ENCODE peak calls at places on chromosomes 5 and 9, in eight cellular contexts. One of them, this sample, is unnamed.

GRCh38 chr9:2623046-2623865 is 1.7 kb downstream of the VLDLR start:
- DNase-seq in sigmoid colon: peak
- DNase-seq in HCT116: no peak
- DNase-seq in suprapubic skin: peak
- DNase-seq in stomach: peak
- DNase-seq in HepG2: peak
- DNase-seq in esophagus muscularis mucosa: peak
- DNase-seq in endothelial cell of umbilical vein: peak
- DNase-seq in this sample: no peak

GRCh38 chr9:6467006-6467625 is 54.1 kb downstream of the UHRF2 start:
- DNase-seq in sigmoid colon: no peak
- DNase-seq in suprapubic skin: no peak
- DNase-seq in HCT116: no peak
- DNase-seq in stomach: no peak
- DNase-seq in endothelial cell of umbilical vein: peak
- DNase-seq in HepG2: no peak
- DNase-seq in esophagus muscularis mucosa: no peak
- DNase-seq in this sample: no peak

GRCh38 chr5:140391312-140391711 is 10.3 kb upstream of the ANKHD1 start:
- DNase-seq in HepG2: no peak
- DNase-seq in suprapubic skin: no peak
- DNase-seq in HCT116: no peak
- DNase-seq in esophagus muscularis mucosa: no peak
- DNase-seq in stomach: no peak
- DNase-seq in endothelial cell of umbilical vein: no peak
- DNase-seq in sigmoid colon: no peak
- DNase-seq in this sample: no peak

GRCh38 chr5:200985-201384 is 9.7 kb downstream of the LRRC14B start:
- DNase-seq in endothelial cell of umbilical vein: no peak
- DNase-seq in stomach: no peak
- DNase-seq in esophagus muscularis mucosa: no peak
- DNase-seq in HepG2: no peak
- DNase-seq in sigmoid colon: no peak
- DNase-seq in suprapubic skin: no peak
- DNase-seq in HCT116: no peak
- DNase-seq in this sample: no peak

GRCh38 chr9:81268048-81268447 is 421.3 kb downstream of the TLE1 start:
- DNase-seq in HepG2: no peak
- DNase-seq in sigmoid colon: no peak
- DNase-seq in esophagus muscularis mucosa: no peak
- DNase-seq in suprapubic skin: no peak
- DNase-seq in stomach: no peak
- DNase-seq in endothelial cell of umbilical vein: peak
- DNase-seq in HCT116: no peak
- DNase-seq in this sample: no peak

GRCh38 chr5:166581827-166582226 is 1709.6 kb upstream of the WWC1 start:
- DNase-seq in HepG2: no peak
- DNase-seq in stomach: no peak
- DNase-seq in sigmoid colon: no peak
- DNase-seq in endothelial cell of umbilical vein: no peak
- DNase-seq in esophagus muscularis mucosa: no peak
- DNase-seq in HCT116: no peak
- DNase-seq in suprapubic skin: no peak
- DNase-seq in this sample: no peak

GRCh38 chr5:125491986-125492385 is 745.5 kb upstream of the ZNF608 start:
- DNase-seq in sigmoid colon: no peak
- DNase-seq in endothelial cell of umbilical vein: no peak
- DNase-seq in HCT116: no peak
- DNase-seq in esophagus muscularis mucosa: no peak
- DNase-seq in suprapubic skin: no peak
- DNase-seq in HepG2: no peak
- DNase-seq in stomach: no peak
- DNase-seq in this sample: no peak

GRCh38 chr5:64594025-64594424 is 88.2 kb downstream of the RGS7BP start:
- DNase-seq in HCT116: no peak
- DNase-seq in HepG2: no peak
- DNase-seq in sigmoid colon: no peak
- DNase-seq in suprapubic skin: no peak
- DNase-seq in esophagus muscularis mucosa: no peak
- DNase-seq in endothelial cell of umbilical vein: no peak
- DNase-seq in stomach: no peak
- DNase-seq in this sample: no peak

GRCh38 chr5:53161876-53162275 is 52.3 kb upstream of the MOCS2 start:
- DNase-seq in stomach: no peak
- DNase-seq in HCT116: no peak
- DNase-seq in esophagus muscularis mucosa: no peak
- DNase-seq in endothelial cell of umbilical vein: no peak
- DNase-seq in sigmoid colon: no peak
- DNase-seq in HepG2: no peak
- DNase-seq in suprapubic skin: no peak
- DNase-seq in this sample: no peak

GRCh38 chr9:114080195-114080772 is 2.2 kb upstream of the AMBP start:
- DNase-seq in suprapubic skin: no peak
- DNase-seq in HepG2: no peak
- DNase-seq in HCT116: no peak
- DNase-seq in stomach: no peak
- DNase-seq in sigmoid colon: no peak
- DNase-seq in esophagus muscularis mucosa: no peak
- DNase-seq in endothelial cell of umbilical vein: no peak
- DNase-seq in this sample: no peak

GRCh38 chr9:121625590-121625989 is 25.8 kb upstream of the DAB2IP start:
- DNase-seq in esophagus muscularis mucosa: no peak
- DNase-seq in suprapubic skin: no peak
- DNase-seq in sigmoid colon: no peak
- DNase-seq in stomach: no peak
- DNase-seq in endothelial cell of umbilical vein: no peak
- DNase-seq in HCT116: no peak
- DNase-seq in HepG2: no peak
- DNase-seq in this sample: no peak

GRCh38 chr5:138752341-138752950 is 779 bp upstream of the CTNNA1 start:
- DNase-seq in HCT116: peak
- DNase-seq in endothelial cell of umbilical vein: no peak
- DNase-seq in suprapubic skin: peak
- DNase-seq in esophagus muscularis mucosa: no peak
- DNase-seq in HepG2: peak
- DNase-seq in stomach: no peak
- DNase-seq in sigmoid colon: peak
- DNase-seq in this sample: no peak

GRCh38 chr5:180096616-180097015 is 25.1 kb upstream of the RNF130 start:
- DNase-seq in esophagus muscularis mucosa: no peak
- DNase-seq in endothelial cell of umbilical vein: no peak
- DNase-seq in HepG2: no peak
- DNase-seq in suprapubic skin: peak
- DNase-seq in stomach: no peak
- DNase-seq in sigmoid colon: no peak
- DNase-seq in HCT116: no peak
- DNase-seq in this sample: no peak

GRCh38 chr5:61941637-61942036 is 364.4 kb upstream of the KIF2A start:
- DNase-seq in stomach: no peak
- DNase-seq in esophagus muscularis mucosa: no peak
- DNase-seq in sigmoid colon: no peak
- DNase-seq in HCT116: no peak
- DNase-seq in HepG2: no peak
- DNase-seq in endothelial cell of umbilical vein: no peak
- DNase-seq in suprapubic skin: no peak
- DNase-seq in this sample: no peak

GRCh38 chr5:39533749-39534148 is 109.0 kb upstream of the DAB2 start:
- DNase-seq in HCT116: no peak
- DNase-seq in stomach: no peak
- DNase-seq in endothelial cell of umbilical vein: peak
- DNase-seq in HepG2: no peak
- DNase-seq in esophagus muscularis mucosa: no peak
- DNase-seq in sigmoid colon: no peak
- DNase-seq in suprapubic skin: no peak
- DNase-seq in this sample: no peak

GRCh38 chr9:101393135-101393534 is 5.3 kb downstream of the MRPL50 start:
- DNase-seq in endothelial cell of umbilical vein: no peak
- DNase-seq in stomach: no peak
- DNase-seq in sigmoid colon: no peak
- DNase-seq in suprapubic skin: no peak
- DNase-seq in esophagus muscularis mucosa: no peak
- DNase-seq in HepG2: no peak
- DNase-seq in HCT116: no peak
- DNase-seq in this sample: no peak

GRCh38 chr5:179166171-179166885 is 106.2 kb downstream of the ZNF354C start:
- DNase-seq in suprapubic skin: peak
- DNase-seq in sigmoid colon: peak
- DNase-seq in endothelial cell of umbilical vein: no peak
- DNase-seq in stomach: no peak
- DNase-seq in HepG2: no peak
- DNase-seq in HCT116: no peak
- DNase-seq in esophagus muscularis mucosa: no peak
- DNase-seq in this sample: no peak

DNA sequence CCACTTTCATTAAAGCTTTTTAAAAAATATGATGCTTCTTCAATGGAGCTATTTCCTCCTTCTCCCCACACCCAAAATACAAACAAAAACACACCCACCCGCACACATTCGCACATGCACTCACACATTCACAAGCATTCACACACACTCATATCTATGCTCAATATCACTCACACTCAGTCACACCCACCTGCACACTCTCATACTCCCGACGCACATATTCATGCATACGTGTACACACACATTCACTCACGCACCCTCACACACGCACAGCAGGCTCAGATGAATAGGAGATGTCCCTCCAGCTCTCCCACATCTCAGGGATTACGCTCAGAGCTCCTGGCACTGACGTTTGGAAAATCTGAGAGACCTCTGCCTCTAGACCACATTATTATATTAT is 25.7 kb upstream of the TENT4A start:
- DNase-seq in suprapubic skin: no peak
- DNase-seq in HCT116: no peak
- DNase-seq in sigmoid colon: no peak
- DNase-seq in HepG2: no peak
- DNase-seq in endothelial cell of umbilical vein: no peak
- DNase-seq in stomach: no peak
- DNase-seq in esophagus muscularis mucosa: peak
- DNase-seq in this sample: no peak
- TF ChIP-seq POLR2AphosphoS5 in suprapubic skin: no peak
- TF ChIP-seq POLR2AphosphoS5 in HCT116: no peak
- TF ChIP-seq POLR2AphosphoS5 in sigmoid colon: no peak
- TF ChIP-seq POLR2AphosphoS5 in HepG2: no peak
- TF ChIP-seq POLR2AphosphoS5 in endothelial cell of umbilical vein: no peak
- TF ChIP-seq POLR2AphosphoS5 in stomach: no peak
- TF ChIP-seq POLR2AphosphoS5 in esophagus muscularis mucosa: no peak
- TF ChIP-seq POLR2AphosphoS5 in this sample: no peak

GRCh38 chr9:135702002-135702721 is at the start of gene KCNT1:
- DNase-seq in sigmoid colon: no peak
- DNase-seq in stomach: peak
- DNase-seq in HCT116: no peak
- DNase-seq in HepG2: no peak
- DNase-seq in suprapubic skin: no peak
- DNase-seq in endothelial cell of umbilical vein: peak
- DNase-seq in esophagus muscularis mucosa: no peak
- DNase-seq in this sample: no peak

GRCh38 chr9:135699440-135699839 is at the start of gene SOHLH1:
- DNase-seq in sigmoid colon: no peak
- DNase-seq in stomach: no peak
- DNase-seq in esophagus muscularis mucosa: no peak
- DNase-seq in suprapubic skin: no peak
- DNase-seq in endothelial cell of umbilical vein: no peak
- DNase-seq in HepG2: no peak
- DNase-seq in HCT116: no peak
- DNase-seq in this sample: no peak

GRCh38 chr9:135703726-135704125 is 1.7 kb downstream of the KCNT1 start:
- DNase-seq in stomach: no peak
- DNase-seq in HepG2: no peak
- DNase-seq in endothelial cell of umbilical vein: no peak
- DNase-seq in esophagus muscularis mucosa: no peak
- DNase-seq in HCT116: no peak
- DNase-seq in suprapubic skin: no peak
- DNase-seq in sigmoid colon: no peak
- DNase-seq in this sample: no peak

GRCh38 chr9:135700525-135700924 is 1.2 kb upstream of the SOHLH1 start:
- DNase-seq in HepG2: no peak
- DNase-seq in HCT116: no peak
- DNase-seq in suprapubic skin: no peak
- DNase-seq in endothelial cell of umbilical vein: no peak
- DNase-seq in stomach: no peak
- DNase-seq in esophagus muscularis mucosa: no peak
- DNase-seq in sigmoid colon: no peak
- DNase-seq in this sample: no peak

GRCh38 chr9:135701067-135701967 is 668 bp upstream of the KCNT1 start:
- DNase-seq in HepG2: no peak
- DNase-seq in stomach: no peak
- DNase-seq in suprapubic skin: no peak
- DNase-seq in HCT116: no peak
- DNase-seq in sigmoid colon: no peak
- DNase-seq in esophagus muscularis mucosa: no peak
- DNase-seq in endothelial cell of umbilical vein: no peak
- DNase-seq in this sample: no peak
- H3K4me3 ChIP-seq in HepG2: no peak
- H3K4me3 ChIP-seq in stomach: peak
- H3K4me3 ChIP-seq in suprapubic skin: peak
- H3K4me3 ChIP-seq in HCT116: peak
- H3K4me3 ChIP-seq in sigmoid colon: no peak
- H3K4me3 ChIP-seq in esophagus muscularis mucosa: peak
- H3K4me3 ChIP-seq in endothelial cell of umbilical vein: no peak
- H3K4me3 ChIP-seq in this sample: peak

GRCh38 chr9:129109952-129110739 is 447 bp downstream of the CRAT start:
- DNase-seq in stomach: no peak
- DNase-seq in sigmoid colon: peak
- DNase-seq in suprapubic skin: peak
- DNase-seq in HepG2: peak
- DNase-seq in esophagus muscularis mucosa: no peak
- DNase-seq in HCT116: no peak
- DNase-seq in endothelial cell of umbilical vein: no peak
- DNase-seq in this sample: no peak

GRCh38 chr9:129111762-129112151 is 542 bp downstream of the PTPA start:
- DNase-seq in HCT116: no peak
- DNase-seq in endothelial cell of umbilical vein: peak
- DNase-seq in esophagus muscularis mucosa: no peak
- DNase-seq in suprapubic skin: peak
- DNase-seq in sigmoid colon: no peak
- DNase-seq in stomach: peak
- DNase-seq in HepG2: peak
- DNase-seq in this sample: no peak

GRCh38 chr9:129110740-129111142 is at the start of gene CRAT:
- DNase-seq in esophagus muscularis mucosa: peak
- DNase-seq in HCT116: peak
- DNase-seq in stomach: peak
- DNase-seq in sigmoid colon: peak
- DNase-seq in HepG2: peak
- DNase-seq in suprapubic skin: peak
- DNase-seq in endothelial cell of umbilical vein: peak
- DNase-seq in this sample: peak

GRCh38 chr9:129109504-129109903 is 1.1 kb downstream of the CRAT start:
- DNase-seq in sigmoid colon: peak
- DNase-seq in HepG2: peak
- DNase-seq in suprapubic skin: peak
- DNase-seq in endothelial cell of umbilical vein: no peak
- DNase-seq in esophagus muscularis mucosa: no peak
- DNase-seq in stomach: no peak
- DNase-seq in HCT116: no peak
- DNase-seq in this sample: no peak

GRCh38 chr9:129111143-129111761 is at the start of gene PTPA:
- DNase-seq in endothelial cell of umbilical vein: peak
- DNase-seq in HepG2: peak
- DNase-seq in esophagus muscularis mucosa: peak
- DNase-seq in suprapubic skin: peak
- DNase-seq in stomach: peak
- DNase-seq in sigmoid colon: peak
- DNase-seq in HCT116: peak
- DNase-seq in this sample: peak
- TF ChIP-seq CTCF in endothelial cell of umbilical vein: no peak
- TF ChIP-seq CTCF in HepG2: no peak
- TF ChIP-seq CTCF in esophagus muscularis mucosa: no peak
- TF ChIP-seq CTCF in suprapubic skin: no peak
- TF ChIP-seq CTCF in stomach: no peak
- TF ChIP-seq CTCF in sigmoid colon: no peak
- TF ChIP-seq CTCF in HCT116: no peak
- TF ChIP-seq CTCF in this sample: no peak

GRCh38 chr5:69492391-69493234 is at the start of gene OCLN:
- DNase-seq in stomach: peak
- DNase-seq in HepG2: peak
- DNase-seq in HCT116: peak
- DNase-seq in esophagus muscularis mucosa: no peak
- DNase-seq in sigmoid colon: no peak
- DNase-seq in endothelial cell of umbilical vein: peak
- DNase-seq in suprapubic skin: peak
- DNase-seq in this sample: no peak
- TF ChIP-seq POLR2AphosphoS5 in stomach: peak
- TF ChIP-seq POLR2AphosphoS5 in HepG2: peak
- TF ChIP-seq POLR2AphosphoS5 in HCT116: peak
- TF ChIP-seq POLR2AphosphoS5 in esophagus muscularis mucosa: no peak
- TF ChIP-seq POLR2AphosphoS5 in sigmoid colon: no peak
- TF ChIP-seq POLR2AphosphoS5 in endothelial cell of umbilical vein: no peak
- TF ChIP-seq POLR2AphosphoS5 in suprapubic skin: no peak
- TF ChIP-seq POLR2AphosphoS5 in this sample: no peak